ENCODE peak calls at places on chromosomes 1 and 21, in six cellular contexts. U, H, Y, N, Z and P are unnamed samples.

GRCh38 chr1:233019921-233020320 is 69.5 kb downstream of the NTPCR start:
- DNase-seq in U (peak), Z (no peak), N (no peak), H (peak), Y (no peak), P (no peak)

GRCh38 chr1:171441278-171441677 is 44.1 kb upstream of the PRRC2C start:
- DNase-seq in Z (no peak), N (no peak), U (peak), H (peak), Y (no peak), P (no peak)

GRCh38 chr1:15296602-15297321 is 49.7 kb downstream of the FHAD1 start:
- DNase-seq in N (peak), U (no peak), Y (no peak), H (no peak), Z (no peak), P (no peak)

GRCh38 chr1:53896673-53897229 is 2.8 kb downstream of the DIO1 start:
- DNase-seq in N (no peak), H (peak), Y (peak), U (peak), Z (no peak), P (no peak)

GRCh38 chr1:180153032-180153431 is 1.6 kb upstream of the QSOX1 start:
- DNase-seq in H (no peak), N (no peak), U (no peak), Y (no peak), Z (no peak), P (no peak)

GRCh38 chr1:202106340-202107284 is 16.1 kb upstream of the GPR37L1 start:
- DNase-seq in Z (no peak), Y (peak), H (no peak), U (no peak), N (no peak), P (no peak)

GRCh38 chr1:21909787-21910503 is 27.2 kb downstream of the HSPG2 start:
- DNase-seq in N (peak), U (no peak), H (peak), Z (no peak), Y (no peak), P (no peak)

GRCh38 chr1:12434174-12434573 is 183.8 kb downstream of the DHRS3 start:
- DNase-seq in U (no peak), H (peak), Z (peak), Y (no peak), N (peak), P (peak)

GRCh38 chr1:2121071-2121691 is 71.0 kb downstream of the PRKCZ start:
- DNase-seq in Y (no peak), H (no peak), Z (no peak), U (no peak), N (no peak), P (no peak)

GRCh38 chr1:21077085-21077484 is 99.6 kb downstream of the EIF4G3 start:
- DNase-seq in U (no peak), N (peak), H (peak), Z (no peak), Y (no peak), P (no peak)

GRCh38 chr1:89935235-89935634 is 59.7 kb upstream of the ZNF326 start:
- DNase-seq in H (no peak), N (no peak), Z (no peak), U (no peak), Y (no peak), P (no peak)

GRCh38 chr1:183077107-183077506 is 53.9 kb downstream of the LAMC1 start:
- DNase-seq in H (no peak), U (no peak), N (no peak), Z (no peak), Y (no peak), P (no peak)

GRCh38 chr1:207863893-207864535 is 46.9 kb downstream of the CD34 start:
- DNase-seq in H (no peak), Y (no peak), Z (no peak), U (no peak), N (peak), P (no peak)

GRCh38 chr1:93442276-93442675 is 5.6 kb upstream of the FNBP1L start:
- DNase-seq in Y (peak), N (no peak), H (no peak), U (no peak), Z (no peak), P (peak)

GRCh38 chr1:110300412-110300811 is 38.8 kb upstream of the RBM15 start:
- DNase-seq in H (no peak), U (no peak), Z (no peak), N (no peak), Y (no peak), P (no peak)

GRCh38 chr1:110307239-110307974 is 31.8 kb upstream of the RBM15 start:
- DNase-seq in H (no peak), U (no peak), Z (no peak), N (no peak), Y (no peak), P (no peak)

GRCh38 chr1:110305875-110306420 is 33.2 kb upstream of the RBM15 start:
- DNase-seq in Z (no peak), Y (no peak), N (no peak), U (no peak), H (no peak), P (no peak)

GRCh38 chr1:110298991-110299390 is 40.2 kb upstream of the RBM15 start:
- DNase-seq in Y (no peak), U (no peak), Z (no peak), H (no peak), N (no peak), P (no peak)

DNA sequence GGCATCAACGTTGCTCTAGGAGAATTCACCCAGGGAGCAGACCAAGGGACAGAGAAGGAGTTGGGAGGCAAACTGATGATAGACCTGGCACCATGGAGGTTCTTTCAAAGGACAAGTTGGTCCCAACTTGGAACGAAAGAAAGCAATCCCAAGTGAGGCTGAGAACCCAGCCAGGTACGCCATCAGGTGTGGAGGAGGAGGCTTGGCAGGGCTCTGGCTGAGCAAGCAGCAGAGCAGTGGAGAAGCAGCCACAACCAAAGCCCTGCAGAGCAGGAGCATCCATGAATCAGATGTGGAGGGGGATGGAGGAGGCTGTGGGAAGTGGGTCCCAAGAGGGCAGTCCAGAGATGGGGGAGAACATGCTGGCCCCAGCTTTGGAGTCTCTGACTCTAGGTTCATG is 36.3 kb upstream of the RBM15 start:
- DNase-seq in Y (no peak), U (no peak), Z (peak), N (no peak), H (no peak), P (no peak)
- TF ChIP-seq CTCF in Y (no peak), U (no peak), Z (no peak), N (no peak), H (no peak), P (no peak)

GRCh38 chr1:229624521-229624905 is 1.4 kb downstream of the TAF5L start:
- DNase-seq in Y (no peak), H (no peak), N (no peak), Z (no peak), U (no peak), P (no peak)
- H3K4me3 ChIP-seq in Y (peak), H (peak), N (peak), Z (peak), U (peak), P (peak)

DNA sequence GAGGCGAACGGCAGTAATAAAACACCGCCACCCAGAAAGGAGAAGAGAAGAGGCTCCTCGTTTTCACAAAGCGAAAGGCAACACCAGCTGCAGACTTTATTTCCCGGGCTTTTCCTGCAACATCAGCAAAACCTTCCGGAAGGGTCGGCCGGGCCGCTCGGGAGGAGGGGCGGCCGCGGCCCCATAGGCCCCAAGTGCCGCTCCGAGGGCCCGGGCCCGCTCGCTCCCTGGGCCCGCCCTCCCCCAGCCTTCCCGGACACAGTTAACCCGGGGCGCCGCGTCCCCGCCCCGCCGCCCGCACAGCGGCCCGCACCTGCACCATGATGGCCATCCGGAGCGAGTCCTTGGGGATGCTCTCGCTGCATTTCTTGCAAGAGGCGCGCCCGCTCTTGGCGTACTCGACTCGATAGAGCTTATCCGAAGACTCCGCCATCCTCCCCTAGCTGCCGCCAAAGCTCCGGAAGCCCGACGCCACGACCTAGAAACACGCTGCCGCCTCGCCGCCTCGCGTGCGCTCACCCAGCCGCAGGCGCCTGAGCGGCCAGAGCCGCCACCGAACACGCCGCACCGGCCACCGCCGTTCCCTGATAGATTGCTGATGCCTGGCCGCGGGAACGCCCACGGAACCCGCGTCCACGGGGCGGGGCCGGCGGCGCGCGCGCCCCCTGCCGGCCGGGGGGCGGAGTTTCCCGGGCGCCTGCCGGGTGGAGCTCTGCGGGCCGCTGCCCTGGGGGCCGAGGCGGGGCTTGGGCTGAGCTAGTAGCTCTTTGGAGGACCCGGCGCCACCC is at the start of gene PARP1:
- DNase-seq in H (peak), Z (peak), N (peak), Y (peak), U (no peak), P (peak)
- TF ChIP-seq CTCF in H (peak), Z (peak), N (no peak), Y (peak), U (peak), P (peak)

GRCh38 chr1:201020647-201021332 is 2.7 kb downstream of the KIF21B start:
- DNase-seq in U (no peak), N (peak), Z (no peak), H (peak), Y (peak), P (no peak)
- H3K4me3 ChIP-seq in U (no peak), N (no peak), Z (peak), H (no peak), Y (no peak), P (no peak)

GRCh38 chr1:205975387-205975998 is 27.7 kb downstream of the RAB7B start:
- DNase-seq in U (no peak), H (no peak), Z (no peak), N (no peak), Y (peak), P (no peak)

GRCh38 chr1:205978676-205979075 is 24.5 kb downstream of the RAB7B start:
- DNase-seq in Y (no peak), N (no peak), H (no peak), Z (no peak), U (no peak), P (no peak)

GRCh38 chr1:205976036-205976435 is 27.2 kb downstream of the RAB7B start:
- DNase-seq in U (no peak), N (no peak), Z (no peak), H (no peak), Y (no peak), P (no peak)

GRCh38 chr1:205977348-205978014 is 25.7 kb downstream of the RAB7B start:
- DNase-seq in Y (peak), N (peak), Z (peak), H (peak), U (peak), P (no peak)

GRCh38 chr1:205976708-205977107 is 26.5 kb downstream of the RAB7B start:
- DNase-seq in Y (peak), U (peak), H (peak), N (no peak), Z (peak), P (no peak)
- TF ChIP-seq CTCF in Y (no peak), U (no peak), H (no peak), N (no peak), Z (no peak), P (no peak)

DNA sequence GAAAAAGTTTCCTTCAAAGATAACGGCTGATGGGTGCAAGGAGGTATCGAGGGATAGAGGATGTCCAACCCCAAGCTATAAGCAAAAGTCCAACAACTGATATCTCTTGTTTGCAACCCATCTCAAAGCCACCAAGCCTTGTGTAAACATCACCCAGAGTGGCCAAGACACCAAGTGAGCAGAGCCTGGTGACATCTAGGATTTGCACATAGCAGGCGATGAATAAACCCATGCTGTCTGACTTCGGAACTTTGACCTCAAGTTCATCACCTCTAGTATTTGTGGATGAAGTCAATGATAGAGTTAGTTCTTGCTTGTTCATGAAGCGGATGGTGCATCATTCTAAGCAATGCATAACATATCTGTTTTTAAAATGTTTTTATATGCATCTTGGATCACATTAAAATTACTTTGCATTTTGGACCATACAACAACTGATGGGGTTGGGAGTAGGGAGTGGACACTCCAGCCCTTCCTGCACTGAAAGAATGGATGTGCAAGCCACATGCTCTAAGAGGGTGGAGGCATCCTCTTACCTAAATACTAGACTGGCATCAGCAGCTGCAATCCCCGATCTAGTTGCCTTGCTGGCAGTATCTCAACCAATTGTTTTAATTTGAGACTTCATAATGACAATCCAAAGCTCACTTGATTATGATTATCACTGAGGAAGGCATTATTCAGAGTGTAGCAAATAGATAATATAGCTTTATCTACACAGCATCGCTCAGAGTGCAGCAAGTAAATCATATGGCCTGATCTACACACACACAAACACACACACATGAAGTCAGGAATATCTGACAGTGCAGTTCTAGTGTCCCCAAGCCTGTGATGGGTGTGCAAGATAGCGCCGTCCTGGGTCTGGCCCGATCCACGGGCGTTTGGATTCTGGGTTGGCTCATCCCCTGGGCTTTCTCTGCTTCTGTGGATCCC is 181.0 kb downstream of the ETS2 start:
- DNase-seq in Z (no peak), U (no peak), H (no peak), Y (no peak), N (no peak), P (no peak)
- H3K4me3 ChIP-seq in Z (no peak), U (no peak), H (no peak), Y (no peak), N (no peak), P (no peak)

DNA sequence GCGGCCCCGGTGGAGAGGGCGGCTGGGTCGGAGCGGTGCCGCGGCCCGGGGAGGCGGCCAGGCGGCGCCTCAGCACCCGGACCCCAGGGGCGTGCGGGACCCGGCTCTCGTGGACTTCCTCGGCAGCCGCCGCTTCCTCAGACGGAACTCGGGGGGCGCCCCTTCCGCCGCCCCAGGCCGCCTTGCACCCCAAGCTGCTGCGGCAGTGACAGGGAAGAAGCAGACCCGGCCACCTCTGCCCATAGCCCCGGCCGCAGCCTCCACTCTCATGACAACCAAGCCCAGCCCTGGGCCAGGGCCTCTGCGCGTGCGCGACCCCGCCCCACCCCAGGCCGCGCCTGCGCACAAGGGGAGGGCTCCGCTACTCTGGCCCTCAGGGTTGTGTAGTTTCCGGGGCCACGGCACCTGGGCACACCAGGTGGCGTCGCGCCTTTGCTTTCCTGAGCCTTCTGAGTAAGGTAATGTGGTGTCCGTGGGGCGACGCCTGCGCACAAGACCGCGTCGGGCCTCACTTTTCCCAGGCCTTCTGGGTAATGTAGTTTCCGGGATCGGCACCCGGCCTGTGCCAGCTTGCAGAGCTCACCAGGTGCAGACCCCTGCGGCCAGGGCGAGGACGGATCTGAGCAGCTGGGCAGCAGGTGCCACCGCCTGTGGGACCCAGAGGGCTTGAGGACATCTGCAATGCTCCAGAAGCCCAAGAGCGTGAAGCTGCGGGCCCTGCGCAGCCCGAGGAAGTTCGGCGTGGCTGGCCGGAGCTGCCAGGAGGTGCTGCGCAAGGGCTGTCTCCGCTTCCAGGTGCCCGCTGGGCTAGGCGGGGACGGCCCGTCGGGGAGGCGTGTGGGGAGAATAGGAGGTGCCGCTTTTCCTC is at the start of the genes CEP104 and DFFB:
- DNase-seq in U (peak), Z (peak), H (peak), Y (peak), N (peak), P (peak)
- TF ChIP-seq CTCF in U (no peak), Z (no peak), H (no peak), Y (peak), N (no peak), P (peak)

GRCh38 chr1:81805537-81806431 is 5.0 kb downstream of the ADGRL2 start:
- DNase-seq in Z (no peak), Y (no peak), H (no peak), U (no peak), N (no peak), P (no peak)
- H3K4me3 ChIP-seq in Z (no peak), Y (no peak), H (no peak), U (no peak), N (no peak), P (no peak)

GRCh38 chr1:44835738-44836675 is 7.0 kb downstream of the PTCH2 start:
- DNase-seq in Y (peak), Z (peak), N (peak), U (peak), H (peak), P (no peak)
- TF ChIP-seq CTCF in Y (peak), Z (peak), N (peak), U (peak), H (peak), P (peak)

DNA sequence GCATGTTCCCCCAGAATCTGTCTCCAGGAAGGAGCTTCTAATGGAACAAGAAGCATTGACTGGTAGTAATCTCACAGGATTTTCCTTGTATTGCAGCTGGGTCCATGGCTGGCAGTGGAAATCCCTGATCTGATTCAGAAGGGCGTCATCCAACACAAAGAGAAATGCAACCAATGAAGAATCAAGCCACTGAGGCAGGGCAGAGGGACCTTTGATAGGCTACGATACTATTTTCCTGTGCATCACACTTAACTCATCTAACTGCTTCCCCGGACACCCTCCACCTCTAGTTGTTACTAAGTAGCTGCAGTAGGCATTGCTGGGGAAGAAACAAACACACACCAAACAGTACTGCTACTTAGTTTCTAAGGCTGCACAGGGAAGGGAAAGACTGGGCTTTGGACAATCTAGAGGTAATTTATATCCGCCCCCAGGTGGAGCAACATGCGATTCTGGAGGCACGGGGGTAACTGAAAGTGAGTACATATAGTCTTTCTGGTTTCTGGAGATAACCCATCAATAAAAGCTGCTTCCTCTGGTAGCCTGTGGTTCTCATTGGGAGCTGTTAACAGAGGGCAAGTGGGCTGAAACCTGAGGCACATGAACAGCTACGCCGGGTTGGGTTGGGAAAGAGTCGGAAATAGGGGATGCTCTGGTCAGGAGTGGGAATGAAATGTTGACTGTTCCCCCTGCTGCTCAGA is 834 bp upstream of the USP21 start:
- DNase-seq in Z (no peak), H (peak), N (no peak), Y (no peak), U (no peak), P (no peak)
- H3K4me3 ChIP-seq in Z (peak), H (peak), N (peak), Y (peak), U (peak), P (peak)